ENCODE peak calls at places on chromosomes 2 and 18, in five cellular contexts. One of them, this sample, is unnamed.

GRCh38 chr2:30165617-30166016 is 18.8 kb downstream of the YPEL5 start:
- DNase-seq in H1: no peak
- DNase-seq in K562: no peak
- DNase-seq in GM12878: no peak
- DNase-seq in HepG2: no peak
- DNase-seq in this sample: no peak

GRCh38 chr18:48629730-48630324 is 91.0 kb downstream of the CTIF start:
- DNase-seq in K562: no peak
- DNase-seq in GM12878: no peak
- DNase-seq in HepG2: peak
- DNase-seq in H1: no peak
- DNase-seq in this sample: peak

GRCh38 chr2:96329416-96329815 is 4.3 kb downstream of the ITPRIPL1 start:
- DNase-seq in H1: no peak
- DNase-seq in HepG2: peak
- DNase-seq in K562: no peak
- DNase-seq in GM12878: no peak
- DNase-seq in this sample: no peak

GRCh38 chr18:44856157-44856556 is 175.5 kb downstream of the SETBP1 start:
- DNase-seq in K562: no peak
- DNase-seq in H1: no peak
- DNase-seq in HepG2: no peak
- DNase-seq in GM12878: no peak
- DNase-seq in this sample: no peak

GRCh38 chr18:68779169-68779568 is 18.7 kb upstream of the CCDC102B start:
- DNase-seq in GM12878: no peak
- DNase-seq in HepG2: no peak
- DNase-seq in K562: no peak
- DNase-seq in H1: no peak
- DNase-seq in this sample: no peak

GRCh38 chr2:96157649-96158553 is 12.7 kb upstream of the DUSP2 start:
- DNase-seq in HepG2: no peak
- DNase-seq in GM12878: peak
- DNase-seq in K562: peak
- DNase-seq in H1: no peak
- DNase-seq in this sample: no peak

GRCh38 chr2:226489765-226490164 is 309.9 kb downstream of the IRS1 start:
- DNase-seq in HepG2: no peak
- DNase-seq in K562: no peak
- DNase-seq in H1: no peak
- DNase-seq in GM12878: peak
- DNase-seq in this sample: no peak

GRCh38 chr18:63131106-63131943 is 188.2 kb downstream of the BCL2 start:
- DNase-seq in K562: peak
- DNase-seq in H1: no peak
- DNase-seq in GM12878: no peak
- DNase-seq in HepG2: peak
- DNase-seq in this sample: no peak

GRCh38 chr2:173999724-174000123 is 34.6 kb upstream of the SP3 start:
- DNase-seq in HepG2: no peak
- DNase-seq in K562: no peak
- DNase-seq in H1: no peak
- DNase-seq in GM12878: no peak
- DNase-seq in this sample: no peak

GRCh38 chr18:9094307-9095226 is 7.9 kb upstream of the NDUFV2 start:
- DNase-seq in K562: peak
- DNase-seq in HepG2: peak
- DNase-seq in GM12878: no peak
- DNase-seq in H1: no peak
- DNase-seq in this sample: no peak

GRCh38 chr18:79610461-79611039 is 69.1 kb upstream of the CTDP1 start:
- DNase-seq in HepG2: no peak
- DNase-seq in H1: no peak
- DNase-seq in K562: peak
- DNase-seq in GM12878: no peak
- DNase-seq in this sample: no peak

GRCh38 chr2:102114290-102114721 is 28.2 kb upstream of the IL1R1 start:
- DNase-seq in K562: no peak
- DNase-seq in HepG2: peak
- DNase-seq in H1: no peak
- DNase-seq in GM12878: peak
- DNase-seq in this sample: no peak

GRCh38 chr2:185208261-185208660 is 530.3 kb upstream of the FSIP2 start:
- DNase-seq in H1: peak
- DNase-seq in GM12878: no peak
- DNase-seq in K562: peak
- DNase-seq in HepG2: peak
- DNase-seq in this sample: peak

GRCh38 chr18:12308386-12309100 is 502 bp downstream of the TUBB6 start:
- DNase-seq in K562: peak
- DNase-seq in HepG2: peak
- DNase-seq in GM12878: no peak
- DNase-seq in H1: no peak
- DNase-seq in this sample: no peak

GRCh38 chr2:239197146-239197545 is 203.7 kb downstream of the HDAC4 start:
- DNase-seq in H1: no peak
- DNase-seq in HepG2: no peak
- DNase-seq in GM12878: no peak
- DNase-seq in K562: no peak
- DNase-seq in this sample: no peak

GRCh38 chr2:147346142-147346541 is 498.7 kb upstream of the ACVR2A start:
- DNase-seq in H1: no peak
- DNase-seq in HepG2: no peak
- DNase-seq in GM12878: no peak
- DNase-seq in K562: no peak
- DNase-seq in this sample: no peak

GRCh38 chr2:23596316-23596885 is 211.4 kb downstream of the KLHL29 start:
- DNase-seq in HepG2: no peak
- DNase-seq in K562: no peak
- DNase-seq in H1: no peak
- DNase-seq in GM12878: no peak
- DNase-seq in this sample: no peak

GRCh38 chr2:7011376-7012083 is 94.3 kb downstream of the RNF144A start:
- DNase-seq in K562: no peak
- DNase-seq in GM12878: no peak
- DNase-seq in H1: no peak
- DNase-seq in HepG2: no peak
- DNase-seq in this sample: no peak

GRCh38 chr18:46321954-46322353 is 217.8 kb downstream of the HAUS1 start:
- DNase-seq in HepG2: no peak
- DNase-seq in GM12878: no peak
- DNase-seq in K562: no peak
- DNase-seq in H1: no peak
- DNase-seq in this sample: no peak

GRCh38 chr2:234771985-234772774 is 179.6 kb upstream of the SH3BP4 start:
- DNase-seq in HepG2: no peak
- DNase-seq in H1: no peak
- DNase-seq in K562: no peak
- DNase-seq in GM12878: no peak
- DNase-seq in this sample: no peak

GRCh38 chr2:64212801-64213321 is 68.6 kb upstream of the PELI1 start:
- DNase-seq in GM12878: peak
- DNase-seq in HepG2: no peak
- DNase-seq in K562: peak
- DNase-seq in H1: no peak
- DNase-seq in this sample: no peak

GRCh38 chr2:55620123-55620779 is 2.8 kb upstream of the PPP4R3B start:
- DNase-seq in GM12878: no peak
- DNase-seq in K562: peak
- DNase-seq in H1: no peak
- DNase-seq in HepG2: peak
- DNase-seq in this sample: no peak

GRCh38 chr2:37837576-37838335 is 87.3 kb upstream of the RMDN2 start:
- DNase-seq in GM12878: no peak
- DNase-seq in H1: no peak
- DNase-seq in K562: no peak
- DNase-seq in HepG2: no peak
- DNase-seq in this sample: no peak

GRCh38 chr18:63099848-63100625 is 219.5 kb downstream of the BCL2 start:
- DNase-seq in K562: no peak
- DNase-seq in HepG2: no peak
- DNase-seq in GM12878: peak
- DNase-seq in H1: no peak
- DNase-seq in this sample: no peak

GRCh38 chr2:46749042-46749461 is 166.6 kb downstream of the MCFD2 start:
- DNase-seq in GM12878: no peak
- DNase-seq in H1: no peak
- DNase-seq in K562: peak
- DNase-seq in HepG2: peak
- DNase-seq in this sample: no peak

GRCh38 chr2:178628590-178628989 is 148.3 kb downstream of the PLEKHA3 start:
- DNase-seq in K562: no peak
- DNase-seq in GM12878: no peak
- DNase-seq in H1: no peak
- DNase-seq in HepG2: no peak
- DNase-seq in this sample: no peak

GRCh38 chr2:10537522-10538195 is 89.5 kb upstream of the ODC1 start:
- DNase-seq in HepG2: no peak
- DNase-seq in H1: no peak
- DNase-seq in K562: no peak
- DNase-seq in GM12878: no peak
- DNase-seq in this sample: no peak

GRCh38 chr18:2921778-2922177 is 75.0 kb downstream of the EMILIN2 start:
- DNase-seq in K562: no peak
- DNase-seq in HepG2: no peak
- DNase-seq in H1: no peak
- DNase-seq in GM12878: no peak
- DNase-seq in this sample: no peak
- TF ChIP-seq SIN3A in K562: no peak
- TF ChIP-seq SIN3A in HepG2: no peak
- TF ChIP-seq SIN3A in H1: no peak
- TF ChIP-seq SIN3A in GM12878: no peak
- TF ChIP-seq SIN3A in this sample: no peak

GRCh38 chr2:217222511-217222910 is 362.6 kb upstream of the TNP1 start:
- DNase-seq in K562: no peak
- DNase-seq in HepG2: no peak
- DNase-seq in GM12878: peak
- DNase-seq in H1: no peak
- DNase-seq in this sample: no peak
- TF ChIP-seq POLR2A in K562: no peak
- TF ChIP-seq POLR2A in HepG2: no peak
- TF ChIP-seq POLR2A in GM12878: no peak
- TF ChIP-seq POLR2A in H1: no peak
- TF ChIP-seq POLR2A in this sample: no peak

DNA sequence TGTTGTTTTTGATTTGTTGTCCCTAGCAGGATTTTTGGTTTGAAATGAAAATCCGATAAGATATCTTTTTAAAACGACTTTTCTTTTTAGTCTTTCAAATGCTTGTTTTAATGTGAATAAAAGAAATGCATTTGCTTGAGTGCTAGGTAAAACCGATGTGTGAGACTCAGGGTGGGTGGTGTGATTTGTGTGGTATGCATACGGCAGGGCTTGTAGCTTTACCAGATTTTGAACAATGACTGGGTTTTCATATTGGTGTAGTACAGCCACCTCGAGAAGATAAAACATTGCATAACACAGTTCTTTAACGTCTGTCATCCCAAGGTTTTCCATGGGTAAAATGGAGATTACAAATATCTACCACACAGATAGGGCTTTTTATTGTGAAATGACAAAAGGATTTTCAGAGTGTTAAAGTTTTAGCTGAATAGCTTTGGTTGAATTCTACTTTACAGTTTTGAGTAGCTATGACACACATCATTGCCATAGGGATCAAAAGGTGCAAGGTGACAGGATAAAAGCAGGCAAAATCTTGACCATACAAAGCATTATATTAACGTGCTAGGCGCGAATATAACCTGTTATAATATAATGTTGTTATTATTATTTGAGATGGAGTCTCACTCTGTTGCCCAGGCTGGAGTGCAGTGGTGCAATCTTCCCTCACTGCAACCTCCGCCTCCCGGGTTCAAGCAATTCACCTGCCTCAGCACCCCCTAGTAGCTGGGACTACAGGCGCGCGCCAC is 824 bp upstream of the ZNF638 start:
- DNase-seq in GM12878: no peak
- DNase-seq in H1: no peak
- DNase-seq in K562: no peak
- DNase-seq in HepG2: peak
- DNase-seq in this sample: no peak
- TF ChIP-seq ZNF274 in GM12878: no peak
- TF ChIP-seq ZNF274 in H1: no peak
- TF ChIP-seq ZNF274 in K562: no peak
- TF ChIP-seq ZNF274 in HepG2: no peak
- TF ChIP-seq ZNF274 in this sample: no peak

GRCh38 chr2:163774862-163775261 is 39.1 kb upstream of the FIGN start:
- DNase-seq in GM12878: no peak
- DNase-seq in K562: no peak
- DNase-seq in HepG2: no peak
- DNase-seq in H1: no peak
- DNase-seq in this sample: peak
- TF ChIP-seq SIN3A in GM12878: no peak
- TF ChIP-seq SIN3A in K562: no peak
- TF ChIP-seq SIN3A in HepG2: no peak
- TF ChIP-seq SIN3A in H1: no peak
- TF ChIP-seq SIN3A in this sample: no peak

DNA sequence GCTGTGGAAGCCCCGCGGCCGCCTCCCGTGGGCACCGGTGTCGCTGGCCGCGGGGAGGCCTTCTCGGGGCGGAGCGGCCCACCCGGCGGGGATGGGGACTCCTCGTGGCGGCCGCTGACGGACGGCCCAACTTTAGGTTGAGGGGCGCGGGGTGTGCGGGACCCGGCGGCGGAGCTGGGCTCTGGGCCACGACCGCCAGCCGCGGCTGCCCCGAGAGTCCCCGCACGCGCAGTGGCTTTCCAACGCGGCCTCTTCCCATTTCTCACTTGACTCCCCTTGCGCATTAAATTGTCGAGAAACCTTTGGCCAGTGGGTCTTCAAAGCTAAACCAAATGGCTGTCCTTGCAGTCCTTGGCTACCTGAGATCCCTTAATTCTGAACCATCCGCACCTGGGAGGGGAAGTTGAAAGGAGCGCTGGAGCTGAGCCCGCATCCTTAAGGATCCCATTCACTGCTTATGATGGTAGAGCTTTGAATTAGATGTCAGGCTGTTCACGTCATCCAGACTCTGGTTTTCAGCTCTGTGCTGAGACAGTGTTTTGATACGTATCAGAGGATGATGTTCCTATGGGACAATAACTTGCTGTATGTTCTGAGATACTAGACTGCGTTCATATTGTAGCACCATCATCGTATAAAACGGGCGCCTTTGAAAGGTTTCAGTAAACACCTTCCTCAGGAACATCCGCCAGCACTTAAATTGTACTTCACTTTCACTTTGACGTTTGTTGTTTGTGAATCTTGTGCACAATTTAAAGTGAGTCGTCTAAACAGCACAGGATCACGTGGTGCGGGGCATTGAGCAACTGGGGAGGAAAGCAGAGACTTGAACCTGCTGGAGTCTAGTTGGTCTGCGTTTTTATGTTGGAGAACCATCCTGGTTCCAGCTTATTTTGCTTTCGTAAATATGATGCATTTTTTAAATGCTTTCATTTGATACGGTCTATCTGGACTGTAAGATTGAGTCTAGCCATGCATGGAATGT is 874 bp downstream of the CLIP4 start:
- DNase-seq in HepG2: no peak
- DNase-seq in H1: no peak
- DNase-seq in K562: no peak
- DNase-seq in GM12878: peak
- DNase-seq in this sample: no peak
- TF ChIP-seq POLR2A in HepG2: no peak
- TF ChIP-seq POLR2A in H1: no peak
- TF ChIP-seq POLR2A in K562: no peak
- TF ChIP-seq POLR2A in GM12878: peak
- TF ChIP-seq POLR2A in this sample: no peak

This sample was measured in HCT116.